ENCODE peak calls at places on chromosomes 12 and 14, in four cellular contexts. One of them, this sample, is unnamed. For H3K4me1 and H3K36me3, the result is how much of the 10 kb centered on the place peaks cover.

GRCh38 chr12:62934799-62935674 is at the start of gene PPM1H:
- DNase-seq in body of pancreas: peak
- DNase-seq in thyroid gland: peak
- DNase-seq in sigmoid colon: peak
- DNase-seq in this sample: no peak

GRCh38 chr12:106760184-106760531 is 14.3 kb upstream of the RIC8B start:
- DNase-seq in body of pancreas: no peak
- DNase-seq in thyroid gland: peak
- DNase-seq in sigmoid colon: no peak
- DNase-seq in this sample: no peak

GRCh38 chr12:44381341-44381740 is 494.8 kb downstream of the NELL2 start:
- DNase-seq in body of pancreas: no peak
- DNase-seq in thyroid gland: no peak
- DNase-seq in sigmoid colon: no peak
- DNase-seq in this sample: no peak

GRCh38 chr12:57488397-57489156 is 709 bp downstream of the MARS1 start:
- DNase-seq in body of pancreas: no peak
- DNase-seq in thyroid gland: no peak
- DNase-seq in sigmoid colon: no peak
- DNase-seq in this sample: no peak

GRCh38 chr12:118371354-118372282 is 1.1 kb downstream of the TAOK3 start:
- DNase-seq in body of pancreas: peak
- DNase-seq in thyroid gland: peak
- DNase-seq in sigmoid colon: peak
- DNase-seq in this sample: no peak

GRCh38 chr14:68306934-68307758 is 485.7 kb downstream of the ZFP36L1 start:
- DNase-seq in body of pancreas: peak
- DNase-seq in thyroid gland: peak
- DNase-seq in sigmoid colon: no peak
- DNase-seq in this sample: no peak

GRCh38 chr12:66497000-66497897 is 181.6 kb downstream of the GRIP1 start:
- DNase-seq in body of pancreas: no peak
- DNase-seq in thyroid gland: no peak
- DNase-seq in sigmoid colon: no peak
- DNase-seq in this sample: no peak

GRCh38 chr12:106773945-106774807 is at the start of gene RIC8B:
- DNase-seq in body of pancreas: peak
- DNase-seq in thyroid gland: peak
- DNase-seq in sigmoid colon: peak
- DNase-seq in this sample: peak

GRCh38 chr12:111404362-111405148 is 1.2 kb upstream of the SH2B3 start:
- DNase-seq in body of pancreas: peak
- DNase-seq in thyroid gland: peak
- DNase-seq in sigmoid colon: peak
- DNase-seq in this sample: no peak

GRCh38 chr14:74964787-74965769 is 9.7 kb upstream of the PGF start:
- DNase-seq in body of pancreas: no peak
- DNase-seq in thyroid gland: no peak
- DNase-seq in sigmoid colon: peak
- DNase-seq in this sample: no peak

GRCh38 chr12:49932023-49932422 is 18.5 kb upstream of the AQP2 start:
- DNase-seq in body of pancreas: no peak
- DNase-seq in thyroid gland: no peak
- DNase-seq in sigmoid colon: no peak
- DNase-seq in this sample: no peak

GRCh38 chr12:42510823-42511222 is 78.7 kb downstream of the PRICKLE1 start:
- DNase-seq in body of pancreas: no peak
- DNase-seq in thyroid gland: no peak
- DNase-seq in sigmoid colon: no peak
- DNase-seq in this sample: no peak

GRCh38 chr12:105888696-105889095 is 250.1 kb downstream of the NUAK1 start:
- DNase-seq in body of pancreas: no peak
- DNase-seq in thyroid gland: no peak
- DNase-seq in sigmoid colon: no peak
- DNase-seq in this sample: no peak

GRCh38 chr12:105278043-105278697 is 42.2 kb upstream of the APPL2 start:
- DNase-seq in body of pancreas: peak
- DNase-seq in thyroid gland: no peak
- DNase-seq in sigmoid colon: no peak
- DNase-seq in this sample: no peak

GRCh38 chr14:104477804-104478375 is 101.7 kb upstream of the C14orf180 start:
- DNase-seq in body of pancreas: no peak
- DNase-seq in thyroid gland: no peak
- DNase-seq in sigmoid colon: no peak
- DNase-seq in this sample: no peak

GRCh38 chr14:36020120-36021029 is 156.1 kb downstream of the PTCSC3 start:
- DNase-seq in body of pancreas: no peak
- DNase-seq in thyroid gland: no peak
- DNase-seq in sigmoid colon: no peak
- DNase-seq in this sample: no peak
- H3K4me1 ChIP-seq in body of pancreas: under half
- H3K4me1 ChIP-seq in thyroid gland: under half
- H3K4me1 ChIP-seq in sigmoid colon: under half
- H3K4me1 ChIP-seq in this sample: under half

DNA sequence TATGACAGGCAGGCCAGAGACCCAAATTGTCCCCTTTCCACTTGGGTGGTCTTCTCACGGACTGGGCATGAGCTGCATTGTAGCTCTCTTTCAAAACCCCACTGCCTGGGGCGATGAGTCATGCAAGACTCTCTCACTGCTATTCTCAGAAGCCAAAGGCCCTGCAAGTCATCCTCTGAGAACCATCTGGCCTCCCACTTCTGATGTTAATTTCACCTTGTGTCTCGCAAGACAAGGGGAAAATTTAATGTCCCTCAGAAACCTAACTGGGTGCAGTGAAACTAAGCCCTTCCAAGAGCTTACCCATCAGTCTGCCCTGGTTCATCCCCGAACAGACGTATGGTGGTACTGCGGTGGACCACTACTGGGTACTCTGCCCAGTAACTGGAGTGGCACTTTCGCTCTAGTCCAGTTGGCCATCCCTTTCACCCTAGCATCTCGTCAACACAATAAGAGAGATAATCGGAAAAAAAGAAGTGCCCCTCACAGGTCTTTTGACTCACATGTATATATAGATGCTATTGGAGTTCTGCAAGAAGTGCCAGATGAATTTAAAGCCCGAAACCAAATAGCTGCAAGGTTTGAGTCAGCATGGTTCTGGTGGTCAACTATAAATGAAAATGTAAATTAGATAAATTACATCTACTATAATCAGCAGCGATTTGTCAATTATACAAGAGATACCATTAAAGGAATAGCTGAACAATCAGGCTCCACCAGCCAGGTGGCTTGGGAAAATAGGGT is 31.3 kb upstream of the LALBA start:
- DNase-seq in body of pancreas: no peak
- DNase-seq in thyroid gland: no peak
- DNase-seq in sigmoid colon: no peak
- DNase-seq in this sample: no peak
- H3K36me3 ChIP-seq in body of pancreas: under half
- H3K36me3 ChIP-seq in thyroid gland: under half
- H3K36me3 ChIP-seq in sigmoid colon: under half
- H3K36me3 ChIP-seq in this sample: under half

GRCh38 chr12:64609543-64610091 is 678 bp upstream of the RASSF3 start:
- DNase-seq in body of pancreas: no peak
- DNase-seq in thyroid gland: no peak
- DNase-seq in sigmoid colon: no peak
- DNase-seq in this sample: no peak

GRCh38 chr12:64610092-64610659 is at the start of gene RASSF3:
- DNase-seq in body of pancreas: peak
- DNase-seq in thyroid gland: peak
- DNase-seq in sigmoid colon: peak
- DNase-seq in this sample: peak

GRCh38 chr12:64608901-64609542 is 1.3 kb upstream of the RASSF3 start:
- DNase-seq in body of pancreas: peak
- DNase-seq in thyroid gland: peak
- DNase-seq in sigmoid colon: no peak
- DNase-seq in this sample: no peak

GRCh38 chr12:64611430-64612286 is 1.4 kb downstream of the RASSF3 start:
- DNase-seq in body of pancreas: peak
- DNase-seq in thyroid gland: peak
- DNase-seq in sigmoid colon: peak
- DNase-seq in this sample: no peak

GRCh38 chr12:64610660-64611429 is 550 bp downstream of the RASSF3 start:
- DNase-seq in body of pancreas: peak
- DNase-seq in thyroid gland: peak
- DNase-seq in sigmoid colon: peak
- DNase-seq in this sample: no peak
- TF ChIP-seq POLR2A in body of pancreas: peak
- TF ChIP-seq POLR2A in thyroid gland: no peak
- TF ChIP-seq POLR2A in sigmoid colon: no peak
- TF ChIP-seq POLR2A in this sample: no peak

GRCh38 chr12:124385219-124385969 is 90.5 kb downstream of the RFLNA start:
- DNase-seq in body of pancreas: no peak
- DNase-seq in thyroid gland: no peak
- DNase-seq in sigmoid colon: no peak
- DNase-seq in this sample: no peak
- H3K4me1 ChIP-seq in body of pancreas: half or more
- H3K4me1 ChIP-seq in thyroid gland: under half
- H3K4me1 ChIP-seq in sigmoid colon: half or more
- H3K4me1 ChIP-seq in this sample: half or more

DNA sequence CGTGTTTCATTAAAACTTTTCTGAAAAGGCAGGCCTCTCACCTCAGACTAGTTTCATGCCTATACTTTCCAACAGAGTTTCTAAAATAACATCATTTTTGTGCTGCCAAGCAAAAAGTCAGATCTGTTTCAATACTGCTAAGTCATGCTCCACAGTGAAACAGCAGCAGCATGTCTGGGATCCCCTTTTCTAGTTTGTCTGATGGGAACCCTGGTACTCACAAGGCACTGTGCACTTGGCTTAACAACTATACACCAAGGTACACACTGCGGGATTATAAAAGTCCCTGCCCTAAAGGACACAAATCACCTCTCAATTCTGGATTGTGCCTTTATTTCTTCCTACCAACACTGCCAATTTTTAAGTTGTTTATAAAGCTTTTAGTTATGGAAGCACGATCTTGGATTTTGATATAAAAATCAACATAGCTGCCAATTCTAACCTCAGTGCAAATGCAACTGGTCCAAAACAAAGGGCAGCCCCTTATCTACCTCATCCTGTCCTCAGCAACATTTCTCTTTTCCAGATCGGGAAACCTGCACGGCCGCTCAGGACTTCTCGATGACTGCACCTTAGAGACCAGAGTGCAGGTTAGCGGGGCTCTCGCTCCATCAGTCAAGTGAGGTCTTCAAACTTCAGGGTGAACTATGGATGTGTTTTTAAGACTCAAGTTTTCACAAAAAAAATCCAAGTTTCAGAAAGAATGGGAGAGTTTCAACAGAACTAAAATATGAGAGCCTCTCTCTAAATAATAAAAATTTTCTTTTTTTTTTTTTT is 1.7 kb upstream of the EIF5 start:
- DNase-seq in body of pancreas: no peak
- DNase-seq in thyroid gland: peak
- DNase-seq in sigmoid colon: no peak
- DNase-seq in this sample: no peak
- H3K36me3 ChIP-seq in body of pancreas: under half
- H3K36me3 ChIP-seq in thyroid gland: under half
- H3K36me3 ChIP-seq in sigmoid colon: under half
- H3K36me3 ChIP-seq in this sample: under half

This sample was measured in esophagus squamous epithelium.